ENCODE peak calls at places on chromosomes 1 and 21, in nine cellular contexts. T is uterus, H is heart left ventricle, A is PC-9, D is keratinocyte, N is cardiac muscle cell, F is lower lobe of right lung, C is psoas muscle, J is IMR-90. S is an unnamed sample. For H3K4me1, the result is how much of the 10 kb centered on the place peaks cover.

GRCh38 chr1:237911911-237912310 is 21.2 kb upstream of the ZP4 start:
- DNase-seq in F (no peak), T (no peak), C (no peak), A (no peak), H (no peak), D (no peak), N (no peak), J (peak), S (no peak)

GRCh38 chr1:10617318-10617717 is 142.6 kb downstream of the PEX14 start:
- DNase-seq in A (no peak), C (no peak), D (no peak), T (peak), N (no peak), F (no peak), J (no peak), H (no peak), S (no peak)

GRCh38 chr1:217943361-217943760 is 312.2 kb downstream of the SPATA17 start:
- DNase-seq in H (no peak), T (no peak), D (no peak), C (no peak), F (no peak), J (no peak), A (no peak), N (no peak), S (no peak)

GRCh38 chr1:212486591-212486963 is 53.9 kb downstream of the NENF start:
- DNase-seq in J (no peak), N (no peak), A (no peak), T (no peak), C (no peak), D (no peak), H (no peak), F (no peak), S (no peak)

GRCh38 chr1:212955098-212955497 is 4.8 kb downstream of the VASH2 start:
- DNase-seq in C (no peak), T (no peak), A (no peak), F (no peak), D (no peak), N (no peak), H (no peak), J (no peak), S (no peak)

GRCh38 chr1:163875214-163875926 is 553.6 kb downstream of the NUF2 start:
- DNase-seq in J (peak), A (no peak), C (peak), T (peak), D (no peak), N (peak), F (no peak), H (peak), S (peak)

GRCh38 chr21:42381347-42381984 is 14.4 kb downstream of the TMPRSS3 start:
- DNase-seq in J (peak), H (no peak), N (peak), C (no peak), F (peak), T (no peak), D (no peak), A (peak), S (peak)

GRCh38 chr1:48099011-48099550 is 101.9 kb upstream of the TRABD2B start:
- DNase-seq in C (no peak), J (no peak), D (no peak), N (no peak), T (no peak), A (no peak), F (no peak), H (no peak), S (no peak)

GRCh38 chr21:44700101-44701022 is 3.4 kb downstream of the KRTAP10-12 start:
- DNase-seq in A (no peak), D (no peak), F (no peak), H (no peak), N (no peak), T (no peak), J (no peak), C (no peak), S (no peak)

GRCh38 chr1:150987928-150988327 is 5.8 kb downstream of the ANXA9 start:
- DNase-seq in D (no peak), C (no peak), A (no peak), H (no peak), J (no peak), T (no peak), N (no peak), F (no peak), S (no peak)

GRCh38 chr1:7475691-7476090 is 295.4 kb upstream of the VAMP3 start:
- DNase-seq in A (no peak), C (no peak), D (no peak), J (no peak), H (no peak), T (no peak), N (no peak), F (no peak), S (no peak)

GRCh38 chr1:30611741-30612309 is 111.6 kb downstream of the MATN1 start:
- DNase-seq in J (no peak), C (no peak), T (no peak), H (no peak), D (no peak), F (no peak), A (no peak), N (no peak), S (no peak)

DNA sequence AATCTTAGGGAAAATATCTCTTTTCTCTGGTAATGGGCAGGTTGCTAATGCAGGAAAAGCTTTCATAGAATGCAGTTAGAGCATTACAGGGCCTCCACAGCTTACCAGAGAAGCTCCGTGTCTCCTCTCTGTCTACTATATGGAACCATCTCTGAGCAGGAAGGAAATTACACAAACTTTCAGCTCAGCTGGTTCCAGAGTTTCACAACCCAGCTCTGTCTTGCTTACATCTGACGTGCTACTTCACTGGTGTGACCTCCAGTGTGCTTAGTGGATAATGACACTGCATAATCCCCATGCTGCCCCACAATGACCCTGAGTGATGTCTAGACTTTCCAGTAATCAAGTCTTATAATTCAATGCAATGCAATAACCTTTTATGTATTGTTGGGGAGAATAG is 4.3 kb upstream of the FGGY start:
- DNase-seq in F (no peak), C (peak), J (peak), D (no peak), T (no peak), H (peak), A (no peak), N (peak), S (no peak)
- H3K4me3 ChIP-seq in F (no peak), C (peak), J (no peak), D (no peak), T (no peak), H (no peak), A (no peak), N (no peak), S (no peak)

GRCh38 chr1:115323366-115324004 is 14.6 kb downstream of the NGF start:
- DNase-seq in C (no peak), H (no peak), T (no peak), N (no peak), F (no peak), A (peak), D (no peak), J (peak), S (no peak)

GRCh38 chr1:115317101-115318012 is 20.7 kb downstream of the NGF start:
- DNase-seq in D (no peak), C (no peak), F (no peak), T (no peak), J (peak), A (peak), H (no peak), N (no peak), S (no peak)

GRCh38 chr1:115319706-115320105 is 18.3 kb downstream of the NGF start:
- DNase-seq in J (no peak), N (no peak), D (no peak), A (no peak), C (no peak), H (no peak), F (no peak), T (no peak), S (no peak)

GRCh38 chr1:115322631-115323030 is 15.4 kb downstream of the NGF start:
- DNase-seq in N (no peak), H (no peak), J (peak), A (peak), F (no peak), D (no peak), T (no peak), C (no peak), S (no peak)

DNA sequence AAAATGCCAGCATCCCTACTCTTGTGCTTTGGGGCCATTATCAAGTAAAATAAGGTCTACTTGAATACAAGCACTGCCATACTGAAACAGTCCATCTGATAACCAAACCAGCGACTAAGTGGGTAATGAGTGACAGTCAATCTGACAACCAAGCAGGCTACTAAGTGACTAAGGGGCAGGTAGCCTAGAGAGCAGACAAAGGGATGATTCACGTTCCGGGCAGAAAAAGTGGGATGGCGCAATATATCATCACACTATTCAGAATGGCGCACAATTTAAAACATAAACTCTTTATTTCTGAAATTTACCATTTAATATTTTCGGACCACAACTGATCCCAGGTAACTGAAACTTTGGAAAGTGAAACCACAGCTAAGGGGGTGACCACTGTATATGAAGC is 17.7 kb downstream of the NGF start:
- DNase-seq in F (no peak), A (peak), T (no peak), N (no peak), C (no peak), J (no peak), H (no peak), D (no peak), S (no peak)
- H3K4me1 ChIP-seq in F (under half), A (half or more), T (under half), N (under half), C (under half), J (under half), H (under half), D (under half), S (under half)

GRCh38 chr1:227192163-227192562 is 126.1 kb downstream of the CDC42BPA start:
- DNase-seq in T (peak), F (no peak), D (peak), J (peak), H (peak), A (no peak), C (peak), N (peak), S (peak)
- H3K4me3 ChIP-seq in T (no peak), F (no peak), D (no peak), J (no peak), H (no peak), A (no peak), C (no peak), N (no peak), S (no peak)

GRCh38 chr1:204271970-204272369 is 58.2 kb upstream of the GOLT1A start:
- DNase-seq in F (no peak), H (no peak), C (no peak), N (no peak), D (no peak), J (no peak), A (no peak), T (no peak), S (no peak)

GRCh38 chr1:204278973-204279372 is 65.2 kb upstream of the GOLT1A start:
- DNase-seq in A (no peak), F (no peak), D (no peak), J (no peak), N (no peak), T (no peak), C (no peak), H (no peak), S (no peak)

GRCh38 chr1:204278254-204278653 is 64.5 kb upstream of the GOLT1A start:
- DNase-seq in A (no peak), F (no peak), T (no peak), C (no peak), D (no peak), J (peak), H (no peak), N (peak), S (no peak)

GRCh38 chr1:204274441-204274840 is 60.7 kb upstream of the GOLT1A start:
- DNase-seq in N (peak), F (no peak), C (no peak), H (no peak), T (no peak), A (no peak), J (peak), D (no peak), S (no peak)

DNA sequence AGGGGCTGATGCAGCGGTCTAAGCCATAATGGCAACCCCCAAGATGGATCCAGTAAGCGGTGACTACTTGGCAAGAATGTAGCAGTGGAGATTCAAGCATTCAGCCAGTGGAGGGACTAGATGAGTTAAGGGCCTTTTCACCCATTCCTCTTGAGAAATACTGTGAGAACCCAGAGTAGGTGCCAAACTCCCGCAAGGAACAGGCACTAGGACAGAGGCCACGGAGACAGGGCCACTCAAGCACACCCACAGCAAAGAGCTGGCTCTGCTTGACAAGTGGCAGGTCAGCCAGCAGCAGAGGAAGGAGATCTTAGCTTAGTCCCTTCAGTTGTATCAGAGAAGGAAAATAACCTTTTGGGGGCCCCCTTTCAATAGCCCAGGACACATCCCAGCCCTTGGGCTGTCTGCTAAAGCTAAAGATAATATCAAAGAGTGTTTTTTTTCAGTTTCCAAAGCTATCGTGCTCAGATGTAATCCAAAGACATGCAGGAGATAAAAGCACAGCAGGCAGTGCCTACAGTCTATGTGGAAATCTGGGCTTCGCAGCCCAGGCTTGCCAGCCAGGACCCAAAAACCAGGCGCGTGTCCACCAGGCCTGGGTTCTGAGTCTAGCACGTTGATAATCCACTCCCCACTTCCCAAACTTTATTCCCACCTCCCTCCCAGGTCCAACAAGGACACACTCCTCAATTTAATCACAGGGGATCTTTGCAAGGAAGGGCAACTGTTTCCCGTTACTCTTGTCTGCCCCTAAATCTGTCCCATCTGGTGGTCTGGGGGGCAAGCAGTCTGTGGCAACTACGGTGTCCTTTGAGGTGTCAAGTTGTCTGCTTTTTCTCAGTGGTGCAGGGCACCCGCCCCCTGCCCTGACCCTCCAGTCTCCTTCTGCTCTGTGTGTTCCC is 62.2 kb upstream of the GOLT1A start:
- DNase-seq in F (no peak), N (peak), H (no peak), A (peak), C (no peak), D (no peak), T (no peak), J (no peak), S (no peak)
- H3K4me1 ChIP-seq in F (under half), N (half or more), H (half or more), A (under half), C (under half), D (under half), T (under half), J (under half), S (under half)

GRCh38 chr1:54465351-54465811 is 59.2 kb upstream of the SSBP3 start:
- DNase-seq in A (no peak), H (no peak), F (no peak), D (no peak), N (no peak), T (peak), J (no peak), C (peak), S (no peak)
- H3K4me3 ChIP-seq in A (no peak), H (no peak), F (no peak), D (no peak), N (no peak), T (no peak), J (no peak), C (no peak), S (no peak)

DNA sequence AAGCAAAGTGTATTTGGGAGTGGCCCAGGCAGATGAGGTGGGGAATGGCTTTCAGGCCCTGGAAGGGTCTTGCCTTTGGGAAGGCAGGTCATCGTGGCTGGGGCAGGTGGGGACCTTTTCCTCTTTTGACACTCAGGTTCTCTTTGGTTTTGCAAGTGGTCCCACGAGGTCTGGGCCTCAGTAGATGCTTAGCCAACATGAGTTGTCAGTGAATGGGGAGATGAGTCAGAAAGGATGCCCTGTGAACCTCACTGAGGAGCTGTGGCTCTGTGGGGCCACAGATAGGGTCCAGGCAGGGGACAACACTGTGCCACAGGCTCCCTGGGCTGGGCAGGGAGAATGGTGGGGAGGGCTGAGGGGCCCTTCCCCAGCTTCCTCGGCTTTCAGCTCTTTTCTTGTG is 19.0 kb downstream of the ARHGEF10L start:
- DNase-seq in N (no peak), A (no peak), C (no peak), T (no peak), J (no peak), F (no peak), H (no peak), D (no peak), S (no peak)
- H3K4me1 ChIP-seq in N (under half), A (half or more), C (under half), T (under half), J (under half), F (under half), H (under half), D (under half), S (under half)

DNA sequence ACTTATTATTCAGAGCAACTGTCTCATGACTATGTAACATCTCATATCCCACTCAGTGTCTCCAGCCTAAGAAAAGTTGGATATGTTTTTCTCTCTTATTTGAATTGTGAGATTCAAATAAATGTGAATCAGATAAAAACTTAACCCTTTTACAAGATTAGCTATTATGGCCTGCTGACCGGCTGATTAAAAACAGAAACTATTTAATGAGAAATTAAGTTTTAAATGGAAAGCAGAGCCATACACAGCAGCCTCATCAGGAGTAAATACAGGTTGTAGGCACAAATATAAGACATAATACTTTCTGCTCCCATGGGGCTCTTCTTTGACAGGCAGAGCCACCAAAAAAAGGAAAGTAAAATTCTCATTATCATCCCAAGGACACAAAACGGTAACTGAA is 307.0 kb upstream of the PRMT6 start:
- DNase-seq in C (no peak), H (no peak), T (no peak), D (no peak), A (no peak), J (no peak), N (no peak), F (no peak), S (no peak)
- H3K4me3 ChIP-seq in C (no peak), H (no peak), T (no peak), D (no peak), A (no peak), J (no peak), N (no peak), F (no peak), S (no peak)